ENCODE peak calls at places on chromosomes 7 and 10, in five cellular contexts. U, Y, V, K and D are unnamed samples.

GRCh38 chr7:116540743-116541142 is 15.9 kb downstream of the CAV1 start:
- DNase-seq in U (no peak), Y (no peak), V (no peak), K (no peak), D (no peak)

GRCh38 chr10:86651021-86651471 is 3.3 kb upstream of the OPN4 start:
- DNase-seq in U (no peak), Y (no peak), V (no peak), K (no peak), D (no peak)

GRCh38 chr10:88705951-88706350 is at the start of gene LIPK:
- DNase-seq in U (peak; percentile 47), Y (no peak), V (no peak), K (no peak), D (no peak)

GRCh38 chr10:110820321-110820814 is 51.4 kb upstream of the PDCD4 start:
- DNase-seq in U (no peak), Y (no peak), V (no peak), K (no peak), D (no peak)

GRCh38 chr7:90119178-90119971 is 34.9 kb upstream of the STEAP1 start:
- DNase-seq in U (no peak), Y (peak; percentile 47), V (peak; percentile 30), K (no peak), D (peak; percentile 17)

GRCh38 chr7:540579-540978 is 20.9 kb upstream of the PDGFA start:
- DNase-seq in U (no peak), Y (no peak), V (no peak), K (no peak), D (no peak)

GRCh38 chr10:2464476-2464875 is 602.9 kb upstream of the PFKP start:
- DNase-seq in U (no peak), Y (no peak), V (no peak), K (no peak), D (no peak)

GRCh38 chr10:69358148-69358795 is 58.4 kb downstream of the TACR2 start:
- DNase-seq in U (no peak), Y (no peak), V (no peak), K (no peak), D (no peak)

GRCh38 chr10:7649673-7650330 is 17.0 kb downstream of the ITIH5 start:
- DNase-seq in U (peak; percentile 71), Y (no peak), V (peak; percentile 6), K (no peak), D (no peak)

GRCh38 chr7:33809218-33809617 is 96.1 kb upstream of the BMPER start:
- DNase-seq in U (peak; percentile 4), Y (no peak), V (no peak), K (no peak), D (no peak)

GRCh38 chr10:10138685-10139084 is 879.0 kb upstream of the CELF2 start:
- DNase-seq in U (peak; percentile 33), Y (no peak), V (no peak), K (no peak), D (no peak)

GRCh38 chr7:33813331-33813730 is 92.0 kb upstream of the BMPER start:
- DNase-seq in U (no peak), Y (no peak), V (no peak), K (no peak), D (no peak)

GRCh38 chr7:116809636-116810266 is 52.6 kb upstream of the CAPZA2 start:
- DNase-seq in U (peak; percentile 77), Y (no peak), V (peak; percentile 13), K (no peak), D (peak; percentile 17)

GRCh38 chr7:26686448-26686981 is 177.9 kb downstream of the SKAP2 start:
- DNase-seq in U (peak; percentile 51), Y (no peak), V (peak; percentile 4), K (no peak), D (no peak)

GRCh38 chr10:3822541-3822940 is 37.5 kb upstream of the KLF6 start:
- DNase-seq in U (no peak), Y (no peak), V (no peak), K (no peak), D (no peak)

GRCh38 chr7:143510854-143511592 is 33.4 kb downstream of the TAS2R41 start:
- DNase-seq in U (no peak), Y (no peak), V (no peak), K (no peak), D (no peak)

GRCh38 chr7:121259826-121260225 is 69.0 kb upstream of the WNT16 start:
- DNase-seq in U (peak; percentile 31), Y (no peak), V (no peak), K (no peak), D (no peak)

GRCh38 chr10:31961675-31962074 is 33.0 kb upstream of the ARHGAP12 start:
- DNase-seq in U (peak; percentile 78), Y (no peak), V (peak; percentile 11), K (peak; percentile 31), D (no peak)

GRCh38 chr7:293681-294439 is 3.9 kb downstream of the FOXL3 start:
- DNase-seq in U (no peak), Y (no peak), V (no peak), K (no peak), D (no peak)

GRCh38 chr10:101829561-101830315 is 11.5 kb upstream of the OGA start:
- DNase-seq in U (no peak), Y (peak; percentile 38), V (peak; percentile 87), K (no peak), D (no peak)

GRCh38 chr10:46547331-46547880 is 9.1 kb downstream of the GPRIN2 start:
- DNase-seq in U (no peak), Y (peak; percentile 10), V (peak; percentile 0), K (no peak), D (no peak)

DNA sequence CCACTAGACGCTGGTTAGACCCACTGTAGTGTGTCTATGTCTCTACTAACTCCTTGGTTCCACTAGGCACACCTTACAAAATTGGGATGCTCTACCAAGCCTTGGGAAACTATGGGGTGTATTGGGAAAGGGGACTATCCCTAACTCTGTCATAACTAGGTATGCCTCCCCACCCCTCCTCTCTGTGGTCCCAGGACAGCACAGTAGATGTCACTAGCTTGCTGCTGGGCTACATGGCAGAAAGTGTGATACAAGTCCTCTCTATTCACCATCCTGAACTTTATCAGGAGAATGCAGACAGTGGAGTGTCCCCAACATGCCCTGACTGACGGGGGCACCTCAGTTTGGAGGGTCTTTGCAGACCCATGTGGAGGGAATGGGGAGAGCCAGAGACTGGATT is 30.3 kb upstream of the TMEM273 start:
- DNase-seq in U (no peak), Y (no peak), V (no peak), K (no peak), D (no peak)
- TF ChIP-seq CTCF in U (no peak), Y (no peak), V (no peak), K (no peak), D (no peak)

GRCh38 chr7:94272821-94273583 is 121.7 kb upstream of the COL1A2 start:
- DNase-seq in U (no peak), Y (no peak), V (no peak), K (no peak), D (no peak)

GRCh38 chr7:94276046-94276445 is 118.6 kb upstream of the COL1A2 start:
- DNase-seq in U (no peak), Y (no peak), V (no peak), K (no peak), D (no peak)

GRCh38 chr7:94276797-94277196 is 117.9 kb upstream of the COL1A2 start:
- DNase-seq in U (peak; percentile 56), Y (no peak), V (peak; percentile 2), K (no peak), D (no peak)

GRCh38 chr7:94277236-94277635 is 117.5 kb upstream of the COL1A2 start:
- DNase-seq in U (no peak), Y (no peak), V (no peak), K (no peak), D (no peak)

GRCh38 chr7:94274828-94275227 is 119.9 kb upstream of the COL1A2 start:
- DNase-seq in U (no peak), Y (no peak), V (peak; percentile 65), K (no peak), D (no peak)
- TF ChIP-seq CTCF in U (no peak), Y (no peak), V (no peak), K (no peak), D (no peak)

GRCh38 chr10:128633864-128634541 is 507.8 kb upstream of the MKI67 start:
- DNase-seq in U (no peak), Y (no peak), V (no peak), K (no peak), D (no peak)
- TF ChIP-seq CTCF in U (no peak), Y (no peak), V (no peak), K (no peak), D (peak; percentile 30)

GRCh38 chr7:35969055-35969454 is 168.2 kb downstream of the SEPTIN7 start:
- DNase-seq in U (no peak), Y (no peak), V (no peak), K (no peak), D (no peak)

GRCh38 chr7:35968140-35968940 is 167.5 kb downstream of the SEPTIN7 start:
- DNase-seq in U (no peak), Y (no peak), V (no peak), K (no peak), D (no peak)

GRCh38 chr7:35967366-35968139 is 166.7 kb downstream of the SEPTIN7 start:
- DNase-seq in U (no peak), Y (no peak), V (no peak), K (no peak), D (no peak)

GRCh38 chr7:35970458-35970857 is 169.6 kb downstream of the SEPTIN7 start:
- DNase-seq in U (no peak), Y (no peak), V (no peak), K (no peak), D (no peak)

GRCh38 chr7:35971133-35971995 is 170.5 kb downstream of the SEPTIN7 start:
- DNase-seq in U (no peak), Y (no peak), V (no peak), K (no peak), D (no peak)
- TF ChIP-seq CTCF in U (no peak), Y (no peak), V (no peak), K (no peak), D (no peak)

GRCh38 chr7:28483868-28484267 is 71.5 kb downstream of the CREB5 start:
- DNase-seq in U (no peak), Y (no peak), V (no peak), K (peak; percentile 71), D (no peak)
- TF ChIP-seq CTCF in U (no peak), Y (no peak), V (no peak), K (no peak), D (no peak)

GRCh38 chr7:12911053-12911452 is 223.6 kb downstream of the ARL4A start:
- DNase-seq in U (no peak), Y (no peak), V (no peak), K (no peak), D (no peak)
- TF ChIP-seq CTCF in U (no peak), Y (no peak), V (no peak), K (no peak), D (no peak)

GRCh38 chr7:14380881-14381280 is 391.4 kb upstream of the ETV1 start:
- DNase-seq in U (no peak), Y (no peak), V (no peak), K (no peak), D (no peak)
- TF ChIP-seq CTCF in U (no peak), Y (no peak), V (no peak), K (no peak), D (no peak)

GRCh38 chr10:12350167-12350872 is 973 bp downstream of the CAMK1D start:
- DNase-seq in U (no peak), Y (peak; percentile 34), V (peak; percentile 71), K (no peak), D (peak; percentile 6)
- TF ChIP-seq CTCF in U (no peak), Y (no peak), V (no peak), K (no peak), D (peak; percentile 1)